ENCODE peak calls at places on chromosomes 12 and 14, in nine cellular contexts. Y is CD4-positive, CD25-positive, alpha-beta regulatory T cell; C is tibial artery; O is stomach; A is GM23248; K is neuronal stem cell; L is ascending aorta; W is transverse colon; U is fibroblast of the aortic adventitia. P is an unnamed sample.
A peak's percentile ranks its signal among the peaks of the same experiment; 100 is the strongest.

GRCh38 chr12:51118706-51119105 is 35.3 kb upstream of the CSRNP2 start:
- DNase-seq in Y (no peak), C (no peak), O (no peak), A (peak; percentile 61), K (no peak), L (no peak), W (no peak), U (peak; percentile 33), P (no peak)

GRCh38 chr12:46373303-46374182 is 970 bp upstream of the SLC38A2 start:
- DNase-seq in Y (peak; percentile 74), C (peak; percentile 82), O (peak; percentile 51), A (peak; percentile 80), K (peak; percentile 60), L (no peak), W (peak; percentile 55), U (peak; percentile 52), P (peak; percentile 73)

GRCh38 chr14:64444984-64445845 is 20.1 kb upstream of the AKAP5 start:
- DNase-seq in Y (peak; percentile 57), C (peak; percentile 69), O (no peak), A (peak; percentile 67), K (no peak), L (no peak), W (peak; percentile 45), U (peak; percentile 47), P (no peak)

GRCh38 chr14:76901171-76902055 is 75.2 kb downstream of the LRRC74A start:
- DNase-seq in Y (no peak), C (no peak), O (no peak), A (peak; percentile 34), K (no peak), L (no peak), W (no peak), U (peak; percentile 61), P (no peak)

GRCh38 chr14:87351007-87351406 is 642.0 kb downstream of the GALC start:
- DNase-seq in Y (no peak), C (no peak), O (no peak), A (no peak), K (no peak), L (no peak), W (no peak), U (no peak), P (peak; percentile 35)

GRCh38 chr12:43758247-43758727 is 303 bp downstream of the PUS7L start:
- DNase-seq in Y (no peak), C (peak; percentile 64), O (peak; percentile 26), A (peak; percentile 71), K (peak; percentile 24), L (no peak), W (peak; percentile 39), U (peak; percentile 31), P (peak; percentile 53)

GRCh38 chr14:87989613-87990299 is 3.2 kb downstream of the GALC start:
- DNase-seq in Y (no peak), C (no peak), O (no peak), A (no peak), K (no peak), L (no peak), W (no peak), U (no peak), P (no peak)

GRCh38 chr12:90801776-90802175 is 153.2 kb downstream of the CCER1 start:
- DNase-seq in Y (no peak), C (no peak), O (no peak), A (peak; percentile 72), K (no peak), L (no peak), W (no peak), U (peak; percentile 60), P (no peak)

GRCh38 chr12:52295663-52296062 is 4.3 kb upstream of the KRT81 start:
- DNase-seq in Y (no peak), C (no peak), O (no peak), A (peak; percentile 45), K (no peak), L (no peak), W (no peak), U (no peak), P (no peak)

GRCh38 chr12:21773799-21774198 is 707 bp downstream of the KCNJ8 start:
- DNase-seq in Y (no peak), C (no peak), O (no peak), A (peak; percentile 45), K (no peak), L (no peak), W (no peak), U (peak; percentile 39), P (no peak)

GRCh38 chr12:49092086-49092815 is 2.4 kb downstream of the DHH start:
- DNase-seq in Y (peak; percentile 56), C (no peak), O (no peak), A (peak; percentile 75), K (peak; percentile 75), L (no peak), W (no peak), U (no peak), P (peak; percentile 63)

GRCh38 chr12:90627180-90627896 is 327.6 kb downstream of the CCER1 start:
- DNase-seq in Y (no peak), C (no peak), O (no peak), A (peak; percentile 50), K (no peak), L (no peak), W (no peak), U (no peak), P (no peak)

GRCh38 chr12:4526923-4527546 is 11.7 kb upstream of the RAD51AP1 start:
- DNase-seq in Y (peak; percentile 36), C (no peak), O (no peak), A (peak; percentile 49), K (no peak), L (no peak), W (no peak), U (peak; percentile 34), P (no peak)

GRCh38 chr12:39846971-39847661 is 227.5 kb upstream of the ABCD2 start:
- DNase-seq in Y (no peak), C (no peak), O (no peak), A (peak; percentile 15), K (no peak), L (no peak), W (no peak), U (peak; percentile 52), P (no peak)

GRCh38 chr14:61698216-61698980 is 3.1 kb downstream of the HIF1A start:
- DNase-seq in Y (no peak), C (no peak), O (no peak), A (peak; percentile 39), K (no peak), L (no peak), W (no peak), U (peak; percentile 50), P (no peak)

GRCh38 chr14:55473786-55474185 is 33.4 kb upstream of the TBPL2 start:
- DNase-seq in Y (no peak), C (no peak), O (no peak), A (no peak), K (no peak), L (no peak), W (no peak), U (no peak), P (no peak)

DNA sequence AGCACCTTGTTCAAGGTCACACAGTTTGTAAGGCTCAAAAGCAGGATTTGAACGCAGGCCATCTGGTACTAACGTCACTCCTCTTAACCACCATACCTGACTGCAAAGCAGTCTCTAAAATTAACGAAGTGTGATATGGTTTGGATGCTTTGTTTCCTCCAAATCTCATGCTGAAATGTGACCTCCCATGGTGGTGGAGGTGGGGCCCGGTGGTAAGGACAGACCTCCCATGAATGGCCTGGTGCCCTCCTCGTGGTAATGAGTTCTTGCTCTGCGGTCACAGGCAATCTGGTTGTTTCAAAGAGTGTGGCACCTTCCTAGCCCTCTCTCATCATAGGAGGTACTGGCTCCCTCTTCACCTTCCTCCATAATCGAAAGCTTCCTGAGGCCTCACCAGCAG is 102.2 kb upstream of the BCL2L14 start:
- DNase-seq in Y (no peak), C (no peak), O (no peak), A (no peak), K (no peak), L (no peak), W (no peak), U (no peak), P (no peak)
- H3K4me3 ChIP-seq in Y (no peak overlapping the region), C (no peak overlapping the region), O (no peak overlapping the region), A (no peak overlapping the region), K (no peak overlapping the region), L (no peak overlapping the region), W (no peak overlapping the region), U (no peak overlapping the region), P (no peak overlapping the region)

DNA sequence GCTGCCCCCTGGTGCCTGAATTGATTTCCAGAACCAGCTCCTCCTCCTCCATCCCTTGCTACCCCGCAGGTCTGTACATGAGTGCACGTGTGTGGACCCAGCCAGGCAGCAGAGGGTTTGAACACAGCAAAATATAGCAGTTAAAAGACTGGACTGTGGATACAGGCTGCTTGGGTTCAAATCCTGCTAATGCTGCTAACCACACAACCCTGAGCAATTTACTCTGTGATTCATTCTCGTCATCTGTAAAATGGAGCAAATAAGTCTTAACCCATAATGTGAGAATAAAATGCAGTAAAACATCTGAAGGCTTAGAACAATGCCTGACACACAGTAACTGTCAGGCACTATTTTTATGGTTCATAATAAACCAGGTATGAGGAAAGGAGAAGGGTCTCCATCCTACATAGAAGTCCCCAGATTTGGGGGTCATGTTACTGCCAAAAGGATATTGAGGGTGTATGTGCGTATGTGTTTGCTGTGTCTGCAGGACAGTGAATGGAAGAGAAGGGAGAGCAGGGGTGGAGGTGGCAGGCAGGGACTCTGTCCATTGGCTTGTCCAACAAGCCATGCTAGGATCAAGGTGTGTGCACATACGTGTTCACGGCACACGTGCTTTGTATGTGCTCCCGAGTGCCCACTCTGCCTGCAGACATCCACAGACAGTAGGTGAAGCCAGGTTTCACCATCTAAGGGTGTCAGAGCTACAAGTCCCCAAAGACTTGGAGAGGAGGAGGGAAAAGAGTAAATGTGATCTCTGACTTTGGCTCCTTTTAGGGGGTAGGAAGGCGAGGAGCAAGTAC is 1.5 kb upstream of the STAT6 start:
- DNase-seq in Y (no peak), C (no peak), O (peak; percentile 86), A (no peak), K (no peak), L (no peak), W (no peak), U (no peak), P (no peak)
- H3K4me3 ChIP-seq in Y (peak overlapping the region; percentile 88), C (peak overlapping the region; percentile 65), O (peak overlapping the region; percentile 80), A (peak overlapping the region; percentile 83), K (peak overlapping the region; percentile 3), L (peak overlapping the region; percentile 90), W (no peak overlapping the region), U (peak overlapping the region; percentile 48), P (no peak overlapping the region)

DNA sequence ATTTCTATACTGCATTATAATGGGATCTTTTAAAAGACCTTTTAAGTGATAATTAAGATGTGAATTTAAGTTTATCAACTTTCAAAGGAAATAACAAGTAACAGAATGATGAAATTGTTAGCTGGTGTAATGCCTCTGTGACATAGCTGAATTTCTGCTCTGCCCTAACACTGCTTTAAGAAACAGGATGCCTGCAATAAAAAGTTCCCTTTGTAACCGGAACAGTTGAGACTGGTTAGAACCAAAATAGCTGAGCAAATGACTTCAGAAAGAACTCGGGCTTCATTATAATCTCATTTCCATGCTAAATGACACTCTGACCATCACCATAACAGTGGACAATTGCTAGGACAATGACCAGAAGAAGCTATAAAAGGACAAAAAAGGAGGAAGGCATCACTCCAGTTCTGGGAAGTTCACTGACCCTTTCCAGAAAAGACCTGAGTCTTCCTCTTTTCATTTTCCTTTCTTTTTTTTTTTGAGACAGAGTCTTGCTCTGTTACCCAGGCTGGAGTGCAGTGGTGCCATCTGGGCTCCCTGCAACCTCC is 23.5 kb upstream of the PYGL start:
- DNase-seq in Y (no peak), C (no peak), O (no peak), A (peak; percentile 22), K (no peak), L (no peak), W (no peak), U (no peak), P (no peak)
- H3K4me3 ChIP-seq in Y (no peak overlapping the region), C (no peak overlapping the region), O (no peak overlapping the region), A (no peak overlapping the region), K (no peak overlapping the region), L (no peak overlapping the region), W (no peak overlapping the region), U (no peak overlapping the region), P (no peak overlapping the region)

GRCh38 chr12:130162771-130163460 is 652 bp downstream of the FZD10 start:
- DNase-seq in Y (peak; percentile 4), C (peak; percentile 63), O (no peak), A (no peak), K (no peak), L (no peak), W (no peak), U (no peak), P (no peak)
- H3K4me3 ChIP-seq in Y (no peak overlapping the region), C (peak overlapping the region; percentile 40), O (peak overlapping the region; percentile 47), A (peak overlapping the region; percentile 57), K (peak overlapping the region; percentile 25), L (peak overlapping the region; percentile 40), W (no peak overlapping the region), U (no peak overlapping the region), P (no peak overlapping the region)

P was measured in Caco-2.